ENCODE peak calls at places on chromosome 15, in ten cellular contexts. W is neural progenitor cell, D is GM23338, O is left ventricle myocardium inferior, R is hepatocyte, T is lower leg skin, Y is cardiac fibroblast, L is fibroblast of mammary gland, A is SK-N-SH, S is psoas muscle. F is an unnamed sample.

GRCh38 chr15:101137312-101137940 is 114.4 kb downstream of the CHSY1 start:
- DNase-seq in W (no peak), D (no peak), O (no peak), R (no peak), T (no peak), Y (no peak), L (no peak), A (peak; percentile 59), S (no peak), F (no peak)

GRCh38 chr15:83913034-83913632 is 259.2 kb downstream of the ADAMTSL3 start:
- DNase-seq in W (no peak), D (no peak), O (no peak), R (no peak), T (no peak), Y (no peak), L (no peak), A (no peak), S (no peak), F (no peak)

GRCh38 chr15:65577129-65577996 is 33.6 kb downstream of the INTS14 start:
- DNase-seq in W (no peak), D (no peak), O (no peak), R (no peak), T (no peak), Y (no peak), L (no peak), A (no peak), S (no peak), F (no peak)

GRCh38 chr15:40263036-40263754 is 19.7 kb downstream of the ANKRD63 start:
- DNase-seq in W (no peak), D (no peak), O (no peak), R (no peak), T (no peak), Y (peak; percentile 64), L (peak; percentile 79), A (no peak), S (no peak), F (no peak)

GRCh38 chr15:80906159-80906775 is 83.4 kb downstream of the MESD start:
- DNase-seq in W (no peak), D (no peak), O (no peak), R (no peak), T (no peak), Y (no peak), L (peak; percentile 35), A (no peak), S (peak; percentile 47), F (no peak)

GRCh38 chr15:71364117-71364584 is 248.9 kb downstream of the THSD4 start:
- DNase-seq in W (no peak), D (no peak), O (no peak), R (no peak), T (no peak), Y (no peak), L (peak; percentile 28), A (no peak), S (no peak), F (no peak)

GRCh38 chr15:58951388-58952060 is 18.0 kb upstream of the SLTM start:
- DNase-seq in W (no peak), D (no peak), O (no peak), R (peak; percentile 15), T (no peak), Y (peak; percentile 79), L (peak; percentile 91), A (no peak), S (no peak), F (no peak)

GRCh38 chr15:37028609-37029287 is 71.6 kb downstream of the MEIS2 start:
- DNase-seq in W (no peak), D (no peak), O (no peak), R (no peak), T (no peak), Y (peak; percentile 83), L (peak; percentile 89), A (no peak), S (no peak), F (no peak)

GRCh38 chr15:83305696-83306291 is 21.3 kb upstream of the BNC1 start:
- DNase-seq in W (peak; percentile 65), D (peak; percentile 54), O (no peak), R (peak; percentile 71), T (peak; percentile 53), Y (no peak), L (no peak), A (no peak), S (no peak), F (peak; percentile 84)

GRCh38 chr15:68154923-68155559 is 50.1 kb downstream of the CALML4 start:
- DNase-seq in W (peak; percentile 76), D (peak; percentile 83), O (no peak), R (peak; percentile 76), T (no peak), Y (peak; percentile 79), L (peak; percentile 76), A (peak; percentile 39), S (no peak), F (no peak)

GRCh38 chr15:100686021-100686724 is 83.8 kb downstream of the ASB7 start:
- DNase-seq in W (no peak), D (no peak), O (peak; percentile 46), R (no peak), T (peak; percentile 89), Y (peak; percentile 52), L (peak; percentile 75), A (no peak), S (peak; percentile 78), F (no peak)

GRCh38 chr15:98771444-98772059 is 123.2 kb downstream of the IGF1R start:
- DNase-seq in W (no peak), D (no peak), O (no peak), R (peak; percentile 34), T (no peak), Y (no peak), L (no peak), A (no peak), S (no peak), F (no peak)
- TF ChIP-seq CTCF in W (no peak), D (no peak), O (no peak), R (peak; percentile 22), T (no peak), Y (no peak), L (no peak), A (no peak), S (no peak), F (no peak)

GRCh38 chr15:55513125-55513524 is 5.1 kb upstream of the DNAAF4 start:
- DNase-seq in W (no peak), D (no peak), O (no peak), R (no peak), T (no peak), Y (no peak), L (no peak), A (no peak), S (no peak), F (no peak)

GRCh38 chr15:55514414-55514850 is 6.4 kb upstream of the DNAAF4 start:
- DNase-seq in W (no peak), D (no peak), O (no peak), R (no peak), T (no peak), Y (no peak), L (no peak), A (no peak), S (no peak), F (no peak)

GRCh38 chr15:55515991-55516776 is 8.2 kb upstream of the DNAAF4 start:
- DNase-seq in W (no peak), D (peak; percentile 31), O (no peak), R (no peak), T (no peak), Y (no peak), L (no peak), A (no peak), S (no peak), F (no peak)

GRCh38 chr15:55518641-55519040 is 10.6 kb upstream of the DNAAF4 start:
- DNase-seq in W (no peak), D (no peak), O (no peak), R (no peak), T (no peak), Y (no peak), L (no peak), A (no peak), S (no peak), F (no peak)

DNA sequence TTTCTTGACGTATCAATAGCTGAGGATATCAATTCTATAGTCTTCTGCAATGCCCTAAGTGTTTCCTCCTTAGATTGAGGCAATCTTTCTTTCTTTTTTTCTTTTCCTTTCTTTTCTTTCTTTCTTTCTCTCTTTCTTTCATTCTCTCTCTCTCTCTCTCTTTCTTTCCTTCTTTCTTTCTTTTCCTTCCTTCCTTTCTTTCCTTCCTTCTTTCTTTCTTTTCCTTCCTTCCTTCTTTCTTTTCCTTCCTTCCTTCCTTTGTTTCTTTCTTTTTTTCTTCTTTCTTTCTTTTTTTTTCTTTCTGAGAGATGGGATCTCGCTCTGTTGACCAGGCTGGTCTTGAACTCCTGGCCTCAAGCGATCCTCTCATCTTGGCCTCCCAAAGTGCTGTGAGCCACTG is 10.0 kb upstream of the DNAAF4 start:
- DNase-seq in W (no peak), D (no peak), O (no peak), R (no peak), T (no peak), Y (no peak), L (no peak), A (no peak), S (no peak), F (no peak)
- H3K4me3 ChIP-seq in W (no peak overlapping the region), D (no peak overlapping the region), O (no peak overlapping the region), R (no peak overlapping the region), T (no peak overlapping the region), Y (no peak overlapping the region), L (no peak overlapping the region), A (no peak overlapping the region), S (no peak overlapping the region), F (no peak overlapping the region)

GRCh38 chr15:70243686-70244540 is 146.2 kb upstream of the TLE3 start:
- DNase-seq in W (peak; percentile 26), D (no peak), O (no peak), R (peak; percentile 60), T (peak; percentile 54), Y (no peak), L (no peak), A (no peak), S (no peak), F (peak; percentile 21)
- TF ChIP-seq CTCF in W (no peak), D (no peak), O (no peak), R (no peak), T (no peak), Y (no peak), L (no peak), A (no peak), S (no peak), F (no peak)

GRCh38 chr15:51338496-51338895 is at the start of gene CYP19A1:
- DNase-seq in W (no peak), D (peak; percentile 3), O (no peak), R (no peak), T (no peak), Y (no peak), L (no peak), A (no peak), S (no peak), F (no peak)

GRCh38 chr15:51343466-51343865 is 2.0 kb downstream of the GLDN start:
- DNase-seq in W (no peak), D (no peak), O (no peak), R (no peak), T (no peak), Y (no peak), L (no peak), A (no peak), S (no peak), F (no peak)

GRCh38 chr15:51342249-51342999 is 969 bp downstream of the GLDN start:
- DNase-seq in W (peak; percentile 23), D (peak; percentile 34), O (no peak), R (no peak), T (no peak), Y (no peak), L (no peak), A (peak; percentile 17), S (no peak), F (no peak)

GRCh38 chr15:51336011-51336410 is 2.4 kb downstream of the CYP19A1 start:
- DNase-seq in W (no peak), D (no peak), O (peak; percentile 50), R (no peak), T (no peak), Y (no peak), L (no peak), A (no peak), S (no peak), F (no peak)

GRCh38 chr15:51341366-51342248 is at the start of gene GLDN:
- DNase-seq in W (peak; percentile 76), D (peak; percentile 74), O (peak; percentile 58), R (peak; percentile 42), T (peak; percentile 87), Y (peak; percentile 12), L (peak; percentile 34), A (peak; percentile 80), S (peak; percentile 53), F (peak; percentile 9)
- H3K4me3 ChIP-seq in W (peak within 1 kb of the TSS; percentile 47), D (peak within 1 kb of the TSS; percentile 72), O (peak within 1 kb of the TSS; percentile 70), R (peak within 1 kb of the TSS; percentile 21), T (peak within 1 kb of the TSS; percentile 4), Y (peak within 1 kb of the TSS; percentile 28), L (peak within 1 kb of the TSS; percentile 36), A (peak within 1 kb of the TSS; percentile 35), S (peak within 1 kb of the TSS; percentile 60), F (peak within 1 kb of the TSS; percentile 16)